ENCODE peak calls at places on chromosomes 7 and 10, in four cellular contexts. C is HepG2, H is endothelial cell of umbilical vein, I is fibroblast of lung. F is an unnamed sample.
A peak's percentile ranks its signal among the peaks of the same experiment; 100 is the strongest.

GRCh38 chr10:25304606-25305005 is 129.8 kb downstream of the GPR158 start:
- DNase-seq in C (no peak), H (no peak), I (no peak), F (no peak)

GRCh38 chr10:91587710-91588638 is 44.9 kb downstream of the PPP1R3C start:
- DNase-seq in C (no peak), H (peak; percentile 66), I (peak; percentile 79), F (no peak)

GRCh38 chr10:92839191-92840085 is 8.9 kb upstream of the EXOC6 start:
- DNase-seq in C (peak; percentile 34), H (peak; percentile 97), I (peak; percentile 68), F (no peak)

GRCh38 chr10:31381766-31382316 is 62.8 kb downstream of the ZEB1 start:
- DNase-seq in C (no peak), H (no peak), I (peak; percentile 32), F (no peak)

GRCh38 chr7:96321041-96321669 is 743 bp downstream of the SLC25A13 start:
- DNase-seq in C (peak; percentile 88), H (peak; percentile 89), I (peak; percentile 84), F (peak; percentile 70)

GRCh38 chr7:139476139-139476538 is 7.3 kb downstream of the KLRG2 start:
- DNase-seq in C (no peak), H (no peak), I (no peak), F (no peak)

GRCh38 chr7:38235606-38236005 is 37.8 kb downstream of the TARP start:
- DNase-seq in C (no peak), H (no peak), I (no peak), F (no peak)

GRCh38 chr7:1742555-1743303 is 72.7 kb downstream of the ELFN1 start:
- DNase-seq in C (no peak), H (peak; percentile 53), I (peak; percentile 32), F (peak; percentile 35)

GRCh38 chr10:82319558-82319957 is 444.6 kb downstream of the NRG3 start:
- DNase-seq in C (no peak), H (no peak), I (no peak), F (no peak)

GRCh38 chr10:8568401-8568800 is 513.9 kb downstream of the GATA3 start:
- DNase-seq in C (no peak), H (no peak), I (no peak), F (no peak)

GRCh38 chr7:80614911-80615310 is 23.5 kb upstream of the CD36 start:
- DNase-seq in C (no peak), H (no peak), I (peak; percentile 77), F (no peak)

GRCh38 chr10:78327778-78328591 is 294.3 kb downstream of the RPS24 start:
- DNase-seq in C (no peak), H (no peak), I (no peak), F (no peak)

DNA sequence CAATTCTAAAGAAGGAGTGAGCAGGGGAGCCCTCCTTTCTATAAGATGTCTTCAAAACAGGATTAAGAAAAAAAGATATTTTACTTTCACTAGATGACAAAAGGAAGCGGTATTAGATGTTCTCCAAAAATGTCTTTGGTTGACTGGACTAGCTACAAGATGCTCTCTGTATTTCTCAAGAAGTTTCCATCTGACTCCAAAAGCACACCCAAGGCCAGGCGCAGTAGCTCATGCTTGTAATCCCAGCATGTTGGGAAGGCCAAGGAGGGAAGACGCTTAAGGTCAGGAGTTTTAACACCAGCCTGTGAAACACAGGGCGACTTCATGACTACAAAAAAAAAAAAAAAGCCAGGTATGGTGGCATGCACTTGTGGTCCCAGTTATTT is 84.5 kb downstream of the PIP4K2A start:
- DNase-seq in C (no peak), H (no peak), I (no peak), F (no peak)
- H3K4me2 ChIP-seq in C (no peak overlapping the region), H (no peak overlapping the region), I (peak overlapping the region; percentile 30), F (no peak overlapping the region)

GRCh38 chr10:43218951-43219837 is 47.7 kb downstream of the RASGEF1A start:
- DNase-seq in C (no peak), H (no peak), I (no peak), F (no peak)
- H3K27ac ChIP-seq in C (no peak overlapping the region), H (no peak overlapping the region), I (no peak overlapping the region), F (no peak overlapping the region)

DNA sequence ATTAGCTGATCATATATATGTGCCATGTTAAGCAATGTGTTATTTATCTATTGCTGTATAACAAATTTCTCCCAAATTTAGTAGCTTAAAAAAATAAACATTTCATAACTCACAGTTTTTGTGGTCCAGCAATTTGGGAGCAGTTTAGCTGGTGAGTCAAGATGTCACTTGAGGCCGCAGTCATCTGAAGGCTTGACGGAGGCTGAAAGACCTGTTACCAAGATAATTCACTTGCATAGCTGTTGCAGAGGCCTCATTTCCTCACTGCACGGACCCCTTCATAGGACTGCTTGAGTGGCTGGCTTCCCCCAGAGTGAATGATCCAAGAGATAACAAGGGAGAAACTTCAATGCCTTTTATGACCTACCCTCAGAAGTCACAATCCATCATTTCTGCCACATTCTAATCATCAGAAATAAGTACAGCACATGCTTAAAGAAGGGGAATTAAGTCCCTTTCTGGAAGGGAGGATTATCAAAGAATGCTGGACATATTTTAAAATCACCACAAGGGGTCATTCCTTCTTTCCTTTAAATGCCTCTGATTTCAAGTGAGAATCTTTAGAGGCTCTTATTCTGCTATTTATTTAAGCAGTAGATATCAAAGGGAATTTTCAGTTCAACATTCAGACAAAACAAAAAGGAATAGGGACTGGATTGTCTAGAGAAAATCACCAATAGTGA is 10.5 kb upstream of the SRPK2 start:
- DNase-seq in C (peak; percentile 16), H (peak; percentile 75), I (peak; percentile 59), F (no peak)
- TF ChIP-seq CTCF in C (peak; percentile 21), H (peak; percentile 29), I (peak; percentile 32), F (peak; percentile 65)

GRCh38 chr7:134660961-134661376 is 14.3 kb downstream of the BPGM start:
- DNase-seq in C (no peak), H (peak; percentile 86), I (peak; percentile 50), F (no peak)

GRCh38 chr7:134662166-134662870 is 15.7 kb downstream of the BPGM start:
- DNase-seq in C (no peak), H (peak; percentile 78), I (no peak), F (no peak)

GRCh38 chr7:134667899-134668298 is 21.2 kb downstream of the BPGM start:
- DNase-seq in C (no peak), H (no peak), I (no peak), F (no peak)

GRCh38 chr7:134660242-134660785 is 13.7 kb downstream of the BPGM start:
- DNase-seq in C (no peak), H (no peak), I (no peak), F (no peak)

GRCh38 chr7:134662871-134663205 is 16.2 kb downstream of the BPGM start:
- DNase-seq in C (no peak), H (no peak), I (no peak), F (no peak)
- H3K4me2 ChIP-seq in C (no peak overlapping the region), H (peak overlapping the region; percentile 29), I (no peak overlapping the region), F (no peak overlapping the region)

DNA sequence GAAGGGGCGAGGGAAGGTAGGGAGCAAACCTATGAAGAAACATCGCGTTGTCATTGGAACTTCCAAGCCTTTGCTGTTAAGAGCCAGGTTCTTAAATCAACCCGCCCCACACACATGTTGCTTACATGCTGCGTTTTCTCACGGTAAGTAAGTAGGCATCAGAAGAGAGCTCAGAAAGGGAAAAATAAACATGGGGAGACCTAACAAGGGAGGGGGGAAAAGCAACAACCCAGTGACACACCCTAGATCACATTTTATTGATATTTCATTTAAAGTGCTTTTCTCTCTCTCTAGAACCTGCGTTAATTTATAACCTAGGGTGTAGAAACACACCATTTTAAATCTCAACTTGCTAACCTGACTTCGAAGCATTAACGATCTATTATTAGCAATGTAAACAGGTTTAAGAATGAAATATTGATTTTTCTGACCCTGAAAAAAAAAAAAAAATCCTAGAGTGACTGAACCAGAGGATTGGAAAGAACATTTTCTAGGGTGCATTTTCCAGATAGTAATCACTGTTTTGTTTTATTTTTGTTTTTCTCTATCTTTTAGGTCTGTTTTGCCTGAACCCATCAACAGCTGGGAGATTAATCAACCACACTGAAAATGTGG is 3.2 kb downstream of the HOXA2 start:
- DNase-seq in C (no peak), H (no peak), I (peak; percentile 79), F (no peak)
- H3K27ac ChIP-seq in C (no peak overlapping the region), H (peak overlapping the region; percentile 93), I (peak overlapping the region; percentile 95), F (no peak overlapping the region)

GRCh38 chr7:84228526-84228925 is 33.9 kb upstream of the SEMA3A start:
- DNase-seq in C (no peak), H (no peak), I (no peak), F (no peak)

GRCh38 chr7:84236398-84236797 is 41.8 kb upstream of the SEMA3A start:
- DNase-seq in C (no peak), H (peak; percentile 78), I (peak; percentile 75), F (peak; percentile 58)

GRCh38 chr7:84230491-84230890 is 35.9 kb upstream of the SEMA3A start:
- DNase-seq in C (no peak), H (no peak), I (peak; percentile 30), F (no peak)

GRCh38 chr7:84231157-84231556 is 36.6 kb upstream of the SEMA3A start:
- DNase-seq in C (no peak), H (no peak), I (peak; percentile 25), F (no peak)

GRCh38 chr7:84232653-84233052 is 38.1 kb upstream of the SEMA3A start:
- DNase-seq in C (no peak), H (no peak), I (peak; percentile 84), F (no peak)
- TF ChIP-seq CTCF in C (no peak), H (no peak), I (peak; percentile 25), F (no peak)

GRCh38 chr10:5412277-5412941 is at the start of gene NET1:
- DNase-seq in C (peak; percentile 80), H (peak; percentile 95), I (peak; percentile 86), F (peak; percentile 70)
- H3K4me2 ChIP-seq in C (peak within 1 kb of the TSS; percentile 92), H (peak within 1 kb of the TSS; percentile 82), I (peak within 1 kb of the TSS; percentile 88), F (peak within 1 kb of the TSS; percentile 98)

DNA sequence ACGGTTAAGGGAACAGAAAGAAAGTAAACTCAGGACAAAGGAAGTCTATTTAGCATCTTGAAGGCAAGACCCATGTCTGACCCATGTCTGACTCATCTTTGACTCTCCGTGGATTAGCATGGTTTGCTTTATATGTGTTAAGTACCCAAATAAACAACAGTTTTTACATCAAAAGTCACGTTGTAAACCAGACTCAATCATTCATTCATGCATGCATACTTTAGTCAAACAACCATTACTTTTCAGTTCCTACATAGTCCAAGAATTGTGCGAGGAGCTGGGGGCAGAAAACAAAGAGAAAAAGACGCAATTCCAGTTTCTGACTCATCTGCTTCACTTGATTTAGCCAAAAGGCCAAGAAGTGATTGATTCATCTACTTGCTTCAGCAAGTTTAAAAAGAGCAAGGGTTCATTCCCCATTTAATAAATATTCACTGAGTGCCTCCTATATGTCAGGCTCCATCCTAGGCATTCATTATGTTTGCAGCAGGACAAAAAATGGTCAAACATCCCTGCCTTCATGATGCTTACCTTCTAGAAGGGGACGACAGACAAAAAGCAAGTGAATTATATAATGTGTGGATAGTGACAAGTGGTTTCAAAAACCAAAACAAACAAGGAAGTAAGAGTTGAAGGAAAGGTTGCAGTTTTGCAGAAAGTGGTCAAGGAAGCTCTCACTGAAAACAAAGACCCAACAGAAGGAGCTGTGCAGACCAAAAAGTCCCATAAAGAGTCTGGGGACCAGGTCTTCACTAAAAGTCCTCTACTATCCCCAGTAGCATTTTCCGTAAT is 116.2 kb downstream of the FAM107B start:
- DNase-seq in C (no peak), H (no peak), I (peak; percentile 92), F (peak; percentile 24)
- H3K27ac ChIP-seq in C (no peak overlapping the region), H (no peak overlapping the region), I (no peak overlapping the region), F (peak overlapping the region; percentile 86)

GRCh38 chr10:118827466-118828155 is 72.8 kb upstream of the CACUL1 start:
- DNase-seq in C (no peak), H (no peak), I (no peak), F (no peak)
- TF ChIP-seq CTCF in C (peak; percentile 21), H (peak; percentile 17), I (peak; percentile 5), F (peak; percentile 52)